ENCODE peak calls at places on chromosome 1, in eight cellular contexts. One of them, this sample, is unnamed.

GRCh38 chr1:220485131-220485530 is 42.8 kb upstream of the MARK1 start:
- DNase-seq in NCI-H748 treated with DMSO at 0.1 percent for 48 hours: no peak
- DNase-seq in NCI-H1930: no peak
- DNase-seq in T-helper 9 cell: no peak
- DNase-seq in HFFc6: no peak
- DNase-seq in GM12865: no peak
- DNase-seq in substantia nigra: no peak
- DNase-seq in GF-D8: no peak
- DNase-seq in this sample: no peak

GRCh38 chr1:230568676-230569075 is 73.6 kb upstream of the COG2 start:
- DNase-seq in HFFc6: no peak
- DNase-seq in NCI-H1930: no peak
- DNase-seq in T-helper 9 cell: no peak
- DNase-seq in GF-D8: no peak
- DNase-seq in NCI-H748 treated with DMSO at 0.1 percent for 48 hours: no peak
- DNase-seq in substantia nigra: no peak
- DNase-seq in GM12865: no peak
- DNase-seq in this sample: no peak

GRCh38 chr1:211653907-211654553 is 21.4 kb downstream of the NEK2 start:
- DNase-seq in GF-D8: no peak
- DNase-seq in substantia nigra: no peak
- DNase-seq in NCI-H1930: no peak
- DNase-seq in T-helper 9 cell: no peak
- DNase-seq in NCI-H748 treated with DMSO at 0.1 percent for 48 hours: no peak
- DNase-seq in GM12865: no peak
- DNase-seq in HFFc6: peak
- DNase-seq in this sample: peak

GRCh38 chr1:36137776-36138175 is 11.5 kb downstream of the TRAPPC3 start:
- DNase-seq in NCI-H1930: no peak
- DNase-seq in substantia nigra: no peak
- DNase-seq in GM12865: no peak
- DNase-seq in HFFc6: no peak
- DNase-seq in NCI-H748 treated with DMSO at 0.1 percent for 48 hours: no peak
- DNase-seq in T-helper 9 cell: no peak
- DNase-seq in GF-D8: no peak
- DNase-seq in this sample: no peak

GRCh38 chr1:99247199-99247598 is 17.1 kb upstream of the PLPPR4 start:
- DNase-seq in substantia nigra: no peak
- DNase-seq in NCI-H1930: no peak
- DNase-seq in NCI-H748 treated with DMSO at 0.1 percent for 48 hours: no peak
- DNase-seq in HFFc6: no peak
- DNase-seq in GM12865: no peak
- DNase-seq in GF-D8: no peak
- DNase-seq in T-helper 9 cell: no peak
- DNase-seq in this sample: no peak

GRCh38 chr1:43979528-43980254 is 681 bp downstream of the B4GALT2 start:
- DNase-seq in NCI-H1930: no peak
- DNase-seq in NCI-H748 treated with DMSO at 0.1 percent for 48 hours: peak
- DNase-seq in HFFc6: peak
- DNase-seq in GM12865: peak
- DNase-seq in T-helper 9 cell: no peak
- DNase-seq in substantia nigra: peak
- DNase-seq in GF-D8: no peak
- DNase-seq in this sample: peak

GRCh38 chr1:209733409-209734192 is 22.3 kb upstream of the TRAF3IP3 start:
- DNase-seq in T-helper 9 cell: no peak
- DNase-seq in GM12865: no peak
- DNase-seq in HFFc6: peak
- DNase-seq in NCI-H748 treated with DMSO at 0.1 percent for 48 hours: no peak
- DNase-seq in GF-D8: no peak
- DNase-seq in substantia nigra: no peak
- DNase-seq in NCI-H1930: no peak
- DNase-seq in this sample: peak

GRCh38 chr1:246320286-246320685 is 186.8 kb downstream of the SMYD3 start:
- DNase-seq in GM12865: no peak
- DNase-seq in HFFc6: no peak
- DNase-seq in NCI-H748 treated with DMSO at 0.1 percent for 48 hours: no peak
- DNase-seq in substantia nigra: no peak
- DNase-seq in GF-D8: peak
- DNase-seq in T-helper 9 cell: no peak
- DNase-seq in NCI-H1930: no peak
- DNase-seq in this sample: peak

GRCh38 chr1:110540891-110541685 is 22.1 kb upstream of the KCNA10 start:
- DNase-seq in NCI-H748 treated with DMSO at 0.1 percent for 48 hours: no peak
- DNase-seq in HFFc6: no peak
- DNase-seq in GM12865: no peak
- DNase-seq in GF-D8: no peak
- DNase-seq in substantia nigra: no peak
- DNase-seq in NCI-H1930: no peak
- DNase-seq in T-helper 9 cell: no peak
- DNase-seq in this sample: no peak

GRCh38 chr1:92317836-92318493 is 19.1 kb downstream of the RPAP2 start:
- DNase-seq in GM12865: peak
- DNase-seq in NCI-H748 treated with DMSO at 0.1 percent for 48 hours: no peak
- DNase-seq in T-helper 9 cell: no peak
- DNase-seq in NCI-H1930: no peak
- DNase-seq in HFFc6: no peak
- DNase-seq in substantia nigra: no peak
- DNase-seq in GF-D8: peak
- DNase-seq in this sample: no peak

GRCh38 chr1:17692645-17693044 is 62.5 kb upstream of the ACTL8 start:
- DNase-seq in GF-D8: no peak
- DNase-seq in T-helper 9 cell: no peak
- DNase-seq in NCI-H1930: no peak
- DNase-seq in GM12865: no peak
- DNase-seq in NCI-H748 treated with DMSO at 0.1 percent for 48 hours: no peak
- DNase-seq in HFFc6: no peak
- DNase-seq in substantia nigra: no peak
- DNase-seq in this sample: no peak

GRCh38 chr1:43556772-43557171 is 26.1 kb downstream of the PTPRF start:
- DNase-seq in HFFc6: no peak
- DNase-seq in NCI-H748 treated with DMSO at 0.1 percent for 48 hours: no peak
- DNase-seq in substantia nigra: no peak
- DNase-seq in GF-D8: no peak
- DNase-seq in NCI-H1930: no peak
- DNase-seq in GM12865: no peak
- DNase-seq in T-helper 9 cell: no peak
- DNase-seq in this sample: no peak

GRCh38 chr1:193111641-193112090 is 6.5 kb upstream of the GLRX2 start:
- DNase-seq in GF-D8: peak
- DNase-seq in GM12865: no peak
- DNase-seq in NCI-H1930: no peak
- DNase-seq in HFFc6: peak
- DNase-seq in NCI-H748 treated with DMSO at 0.1 percent for 48 hours: no peak
- DNase-seq in T-helper 9 cell: no peak
- DNase-seq in substantia nigra: no peak
- DNase-seq in this sample: peak

GRCh38 chr1:166730299-166730888 is 108.9 kb upstream of the POGK start:
- DNase-seq in NCI-H748 treated with DMSO at 0.1 percent for 48 hours: no peak
- DNase-seq in T-helper 9 cell: no peak
- DNase-seq in GM12865: peak
- DNase-seq in HFFc6: peak
- DNase-seq in substantia nigra: no peak
- DNase-seq in GF-D8: no peak
- DNase-seq in NCI-H1930: no peak
- DNase-seq in this sample: no peak

GRCh38 chr1:236143104-236143948 is 987 bp downstream of the GPR137B start:
- DNase-seq in NCI-H1930: no peak
- DNase-seq in NCI-H748 treated with DMSO at 0.1 percent for 48 hours: no peak
- DNase-seq in substantia nigra: no peak
- DNase-seq in HFFc6: peak
- DNase-seq in T-helper 9 cell: peak
- DNase-seq in GF-D8: no peak
- DNase-seq in GM12865: no peak
- DNase-seq in this sample: peak

GRCh38 chr1:185499986-185500626 is 183.1 kb upstream of the IVNS1ABP start:
- DNase-seq in GM12865: no peak
- DNase-seq in substantia nigra: no peak
- DNase-seq in HFFc6: peak
- DNase-seq in NCI-H748 treated with DMSO at 0.1 percent for 48 hours: no peak
- DNase-seq in GF-D8: no peak
- DNase-seq in NCI-H1930: no peak
- DNase-seq in T-helper 9 cell: no peak
- DNase-seq in this sample: peak

GRCh38 chr1:12095822-12096263 is 32.7 kb downstream of the TNFRSF8 start:
- DNase-seq in NCI-H748 treated with DMSO at 0.1 percent for 48 hours: no peak
- DNase-seq in T-helper 9 cell: no peak
- DNase-seq in NCI-H1930: no peak
- DNase-seq in HFFc6: peak
- DNase-seq in GM12865: no peak
- DNase-seq in substantia nigra: no peak
- DNase-seq in GF-D8: no peak
- DNase-seq in this sample: peak

GRCh38 chr1:38746966-38747600 is 112.5 kb downstream of the RRAGC start:
- DNase-seq in NCI-H1930: no peak
- DNase-seq in GF-D8: no peak
- DNase-seq in NCI-H748 treated with DMSO at 0.1 percent for 48 hours: no peak
- DNase-seq in GM12865: no peak
- DNase-seq in HFFc6: no peak
- DNase-seq in T-helper 9 cell: no peak
- DNase-seq in substantia nigra: no peak
- DNase-seq in this sample: no peak

GRCh38 chr1:198234511-198235251 is 77.9 kb downstream of the NEK7 start:
- DNase-seq in NCI-H748 treated with DMSO at 0.1 percent for 48 hours: no peak
- DNase-seq in T-helper 9 cell: no peak
- DNase-seq in substantia nigra: no peak
- DNase-seq in GM12865: no peak
- DNase-seq in GF-D8: no peak
- DNase-seq in HFFc6: peak
- DNase-seq in NCI-H1930: no peak
- DNase-seq in this sample: peak

GRCh38 chr1:115430717-115431116 is 92.7 kb upstream of the NGF start:
- DNase-seq in NCI-H748 treated with DMSO at 0.1 percent for 48 hours: peak
- DNase-seq in substantia nigra: no peak
- DNase-seq in GM12865: no peak
- DNase-seq in T-helper 9 cell: no peak
- DNase-seq in GF-D8: no peak
- DNase-seq in HFFc6: peak
- DNase-seq in NCI-H1930: peak
- DNase-seq in this sample: peak

GRCh38 chr1:3914331-3914851 is 14.3 kb upstream of the C1orf174 start:
- DNase-seq in NCI-H748 treated with DMSO at 0.1 percent for 48 hours: no peak
- DNase-seq in T-helper 9 cell: no peak
- DNase-seq in GM12865: no peak
- DNase-seq in substantia nigra: no peak
- DNase-seq in NCI-H1930: no peak
- DNase-seq in HFFc6: no peak
- DNase-seq in GF-D8: no peak
- DNase-seq in this sample: no peak

GRCh38 chr1:2174348-2175054 is 20.1 kb downstream of the FAAP20 start:
- DNase-seq in substantia nigra: peak
- DNase-seq in HFFc6: peak
- DNase-seq in T-helper 9 cell: no peak
- DNase-seq in NCI-H748 treated with DMSO at 0.1 percent for 48 hours: peak
- DNase-seq in GM12865: peak
- DNase-seq in NCI-H1930: peak
- DNase-seq in GF-D8: peak
- DNase-seq in this sample: peak

GRCh38 chr1:1013105-1013921 is at the start of gene ISG15:
- DNase-seq in substantia nigra: peak
- DNase-seq in T-helper 9 cell: peak
- DNase-seq in GF-D8: peak
- DNase-seq in HFFc6: peak
- DNase-seq in NCI-H1930: peak
- DNase-seq in GM12865: peak
- DNase-seq in NCI-H748 treated with DMSO at 0.1 percent for 48 hours: peak
- DNase-seq in this sample: peak

This sample was measured in HCEC 1CT.